ENCODE peak calls at places on chromosomes 13 and 19, in eight cellular contexts. R is NCI-H2029, S is foreskin fibroblast, C is activated T-cell treated with anti-CD3 and anti-CD28 coated beads for 1 hour, O is adrenal gland, K is dorsolateral prefrontal cortex, W is KBM-7, Y is fibroblast of the conjunctiva. F is an unnamed sample.

GRCh38 chr19:51329411-51329810 is 12.5 kb downstream of the VSIG10L start:
- DNase-seq in C (no peak), K (no peak), R (no peak), O (no peak), W (no peak), Y (no peak), S (no peak), F (no peak)

GRCh38 chr13:94706854-94707399 is 5.4 kb downstream of the SOX21 start:
- DNase-seq in O (no peak), Y (no peak), R (no peak), W (no peak), K (no peak), C (no peak), S (no peak), F (no peak)

GRCh38 chr13:109626386-109627171 is 159.8 kb downstream of the IRS2 start:
- DNase-seq in Y (no peak), C (no peak), O (no peak), K (no peak), S (no peak), R (no peak), W (no peak), F (no peak)

GRCh38 chr19:42121666-42122069 is 10.6 kb downstream of the POU2F2 start:
- DNase-seq in C (peak), R (no peak), O (no peak), W (peak), S (peak), K (no peak), Y (peak), F (no peak)

GRCh38 chr13:51284339-51284738 is 55.2 kb upstream of the SERPINE3 start:
- DNase-seq in S (no peak), R (no peak), W (no peak), O (no peak), C (no peak), K (no peak), Y (no peak), F (no peak)

GRCh38 chr13:85223883-85224656 is 575.1 kb downstream of the SLITRK6 start:
- DNase-seq in O (no peak), Y (no peak), W (no peak), S (peak), C (no peak), K (no peak), R (no peak), F (no peak)

GRCh38 chr19:44846455-44847143 is 502 bp downstream of the NECTIN2 start:
- DNase-seq in Y (no peak), C (no peak), K (no peak), O (peak), R (no peak), S (peak), W (no peak), F (no peak)

GRCh38 chr19:5790573-5791520 is at the start of gene DUS3L:
- DNase-seq in R (peak), O (peak), W (peak), Y (peak), K (peak), S (peak), C (peak), F (peak)

GRCh38 chr13:96684472-96684871 is 309.8 kb downstream of the OXGR1 start:
- DNase-seq in Y (no peak), W (no peak), O (no peak), K (no peak), C (no peak), S (peak), R (no peak), F (no peak)

GRCh38 chr19:11673608-11674041 is 65.1 kb downstream of the ZNF823 start:
- DNase-seq in K (peak), O (peak), R (peak), Y (peak), S (peak), C (no peak), W (no peak), F (no peak)

GRCh38 chr13:20526664-20527063 is 1.0 kb upstream of the CRYL1 start:
- DNase-seq in C (no peak), K (no peak), Y (no peak), S (peak), O (no peak), R (no peak), W (no peak), F (no peak)

GRCh38 chr13:50053844-50054243 is 38.6 kb downstream of the KCNRG start:
- DNase-seq in C (no peak), S (no peak), Y (no peak), O (no peak), K (no peak), W (no peak), R (no peak), F (no peak)

GRCh38 chr19:47032171-47032811 is 12.7 kb downstream of the NPAS1 start:
- DNase-seq in O (no peak), C (peak), R (peak), S (peak), W (no peak), K (no peak), Y (no peak), F (peak)

GRCh38 chr13:75423383-75423782 is 58.6 kb downstream of the TBC1D4 start:
- DNase-seq in O (no peak), Y (no peak), R (no peak), W (no peak), C (no peak), K (no peak), S (no peak), F (no peak)

GRCh38 chr19:39138221-39139211 is 12.9 kb downstream of the PAK4 start:
- DNase-seq in K (peak), R (no peak), S (peak), C (no peak), O (no peak), W (no peak), Y (no peak), F (no peak)

GRCh38 chr19:18443831-18444230 is 5.9 kb upstream of the ISYNA1 start:
- DNase-seq in K (no peak), C (no peak), O (no peak), R (no peak), W (no peak), Y (no peak), S (no peak), F (no peak)

GRCh38 chr13:71864981-71865857 is 1.8 kb downstream of the DACH1 start:
- DNase-seq in Y (no peak), S (peak), K (no peak), C (no peak), R (no peak), W (no peak), O (peak), F (no peak)

GRCh38 chr19:6424190-6424938 is at the start of gene KHSRP:
- DNase-seq in W (no peak), R (no peak), O (peak), C (no peak), Y (no peak), K (no peak), S (peak), F (no peak)

GRCh38 chr19:43626838-43627237 is 7.4 kb upstream of the ZNF428 start:
- DNase-seq in W (no peak), R (no peak), Y (no peak), O (no peak), C (no peak), S (no peak), K (no peak), F (no peak)

GRCh38 chr19:12065100-12065538 is 588 bp downstream of the ZNF844 start:
- DNase-seq in S (peak), W (no peak), Y (peak), O (peak), R (no peak), C (no peak), K (no peak), F (no peak)

GRCh38 chr19:19111138-19111835 is 27.0 kb downstream of the TMEM161A start:
- DNase-seq in Y (no peak), C (no peak), R (no peak), W (no peak), O (no peak), S (no peak), K (no peak), F (no peak)

GRCh38 chr13:30607908-30608307 is 9.8 kb upstream of the USPL1 start:
- DNase-seq in K (no peak), W (peak), R (peak), O (no peak), Y (no peak), S (no peak), C (peak), F (peak)

GRCh38 chr19:34391813-34392212 is 12.4 kb upstream of the PDCD2L start:
- DNase-seq in W (no peak), R (no peak), K (no peak), C (no peak), O (no peak), Y (no peak), S (no peak), F (no peak)

GRCh38 chr19:20365146-20365545 is 198.1 kb downstream of the ZNF486 start:
- DNase-seq in K (no peak), W (no peak), Y (no peak), R (no peak), O (no peak), C (no peak), S (no peak), F (no peak)

GRCh38 chr19:20238025-20238623 is 71.1 kb downstream of the ZNF486 start:
- DNase-seq in O (peak), Y (peak), W (no peak), S (peak), C (peak), K (peak), R (peak), F (peak)

GRCh38 chr19:50967924-50968708 is 1.3 kb downstream of the KLK6 start:
- DNase-seq in R (no peak), K (no peak), W (no peak), Y (no peak), C (no peak), O (no peak), S (no peak), F (no peak)

GRCh38 chr19:35262101-35262761 is 6.5 kb upstream of the USF2 start:
- DNase-seq in K (no peak), W (no peak), Y (no peak), S (no peak), O (peak), R (no peak), C (no peak), F (no peak)

GRCh38 chr13:53201454-53202225 is 173.0 kb downstream of the OLFM4 start:
- DNase-seq in W (no peak), C (no peak), K (no peak), S (no peak), Y (no peak), R (no peak), O (no peak), F (no peak)

GRCh38 chr13:24203726-24204295 is 43.3 kb downstream of the SPATA13 start:
- DNase-seq in W (peak), C (no peak), R (no peak), S (no peak), O (no peak), K (no peak), Y (no peak), F (no peak)

GRCh38 chr13:34466301-34466700 is 475.8 kb upstream of the NBEA start:
- DNase-seq in O (no peak), S (no peak), W (no peak), K (no peak), R (no peak), C (no peak), Y (no peak), F (no peak)

GRCh38 chr19:15702590-15702930 is 25.3 kb upstream of the OR10H2 start:
- DNase-seq in O (peak), S (peak), Y (no peak), R (peak), C (no peak), W (peak), K (no peak), F (peak)

GRCh38 chr19:1474011-1474764 is 4.8 kb downstream of the C19orf25 start:
- DNase-seq in S (peak), R (no peak), Y (no peak), O (no peak), K (peak), C (no peak), W (no peak), F (no peak)

GRCh38 chr13:113837554-113838355 is 26.1 kb downstream of the GAS6 start:
- DNase-seq in S (peak), O (peak), C (no peak), W (no peak), Y (peak), R (no peak), K (peak), F (peak)

GRCh38 chr19:13303381-13304129 is 153.3 kb downstream of the IER2 start:
- DNase-seq in R (no peak), C (no peak), W (no peak), O (no peak), Y (no peak), K (no peak), S (no peak), F (no peak)

GRCh38 chr13:67343777-67344176 is 113.6 kb upstream of the PCDH9 start:
- DNase-seq in K (no peak), C (no peak), S (no peak), O (no peak), Y (no peak), R (no peak), W (no peak), F (peak)

GRCh38 chr19:812049-812816 is 9.5 kb downstream of the PLPPR3 start:
- DNase-seq in S (no peak), K (no peak), R (no peak), C (no peak), W (no peak), O (no peak), Y (no peak), F (no peak)

F was measured in DMS153.